ENCODE peak calls at places on chromosomes 13 and 19, in seven cellular contexts. J is breast epithelium, H is body of pancreas, T is uterus, L is suprapubic skin, N is lower leg skin, G is adrenal gland. F is an unnamed sample.

GRCh38 chr13:61500176-61500575 is 84.5 kb upstream of the PCDH20 start:
- DNase-seq in L (no peak), G (no peak), T (no peak), H (no peak), J (no peak), N (no peak), F (no peak)

GRCh38 chr13:28710161-28710560 is 8.6 kb downstream of the SLC46A3 start:
- DNase-seq in H (no peak), L (no peak), J (no peak), T (no peak), N (no peak), G (no peak), F (no peak)

GRCh38 chr19:30237146-30237545 is 135.0 kb upstream of the ZNF536 start:
- DNase-seq in L (no peak), G (no peak), T (no peak), J (no peak), H (no peak), N (no peak), F (no peak)

GRCh38 chr19:33775731-33776487 is 20.8 kb upstream of the KCTD15 start:
- DNase-seq in H (no peak), N (no peak), T (no peak), L (no peak), J (no peak), G (no peak), F (no peak)

GRCh38 chr13:108408670-108409069 is 139.2 kb downstream of the TNFSF13B start:
- DNase-seq in H (no peak), N (no peak), L (no peak), G (no peak), T (no peak), J (no peak), F (no peak)

GRCh38 chr13:72726721-72727416 is 560 bp downstream of the MZT1 start:
- DNase-seq in N (peak), T (no peak), G (peak), J (no peak), L (peak), H (peak), F (peak)

GRCh38 chr13:54092686-54093085 is 1064.1 kb downstream of the OLFM4 start:
- DNase-seq in L (no peak), G (peak), N (no peak), H (no peak), J (no peak), T (no peak), F (peak)

GRCh38 chr13:97030705-97031452 is 36.6 kb upstream of the OXGR1 start:
- DNase-seq in J (no peak), T (no peak), N (no peak), G (no peak), L (no peak), H (no peak), F (no peak)

GRCh38 chr13:110425444-110425780 is 118.3 kb downstream of the COL4A2 start:
- DNase-seq in J (no peak), L (no peak), H (no peak), G (no peak), N (no peak), T (no peak), F (no peak)

GRCh38 chr19:13849991-13850909 is 26.7 kb upstream of the NANOS3 start:
- DNase-seq in N (peak), T (peak), L (no peak), H (peak), G (peak), J (peak), F (peak)

GRCh38 chr19:44050740-44051653 is 839 bp upstream of the ZNF223 start:
- DNase-seq in N (no peak), H (peak), G (no peak), L (no peak), T (no peak), J (no peak), F (no peak)

GRCh38 chr13:100666124-100666523 is 8.5 kb downstream of the TMTC4 start:
- DNase-seq in N (no peak), L (no peak), H (no peak), J (no peak), T (no peak), G (no peak), F (no peak)

GRCh38 chr13:91054902-91055301 is 292.6 kb upstream of the MIR17HG start:
- DNase-seq in N (no peak), L (no peak), T (no peak), J (no peak), G (no peak), H (no peak), F (no peak)

GRCh38 chr19:13839938-13840750 is 36.8 kb upstream of the NANOS3 start:
- DNase-seq in N (no peak), J (peak), H (peak), L (peak), G (peak), T (no peak), F (peak)

GRCh38 chr19:2711175-2711936 is 8.9 kb upstream of the GNG7 start:
- DNase-seq in G (no peak), T (no peak), N (no peak), H (no peak), J (no peak), L (no peak), F (peak)

GRCh38 chr13:112188298-112188610 is 121.3 kb downstream of the SOX1 start:
- DNase-seq in G (no peak), H (no peak), J (no peak), L (peak), T (no peak), N (no peak), F (no peak)

GRCh38 chr13:73835138-73835721 is 299.0 kb downstream of the KLF12 start:
- DNase-seq in T (no peak), J (no peak), L (no peak), N (no peak), H (no peak), G (no peak), F (no peak)

GRCh38 chr13:64332048-64332447 is 2898.1 kb downstream of the PCDH9 start:
- DNase-seq in G (no peak), L (no peak), T (no peak), N (no peak), H (no peak), J (no peak), F (no peak)

GRCh38 chr19:7781157-7781556 is 18.1 kb downstream of the CLEC4M start:
- DNase-seq in N (no peak), T (no peak), G (no peak), H (no peak), L (no peak), J (no peak), F (peak)

GRCh38 chr13:113526466-113527220 is 36.1 kb upstream of the DCUN1D2 start:
- DNase-seq in H (no peak), T (no peak), J (no peak), N (no peak), G (no peak), L (no peak), F (peak)

GRCh38 chr13:33471182-33471581 is 185.6 kb upstream of the STARD13 start:
- DNase-seq in J (no peak), L (no peak), G (no peak), N (no peak), T (no peak), H (no peak), F (no peak)

GRCh38 chr19:351976-352625 is 7.5 kb upstream of the MIER2 start:
- DNase-seq in G (no peak), H (no peak), J (no peak), T (no peak), N (no peak), L (no peak), F (peak)

GRCh38 chr19:35165200-35166058 is 10.9 kb downstream of the FXYD5 start:
- DNase-seq in T (no peak), J (no peak), N (no peak), H (no peak), L (peak), G (no peak), F (no peak)

GRCh38 chr13:34671136-34671535 is 270.9 kb upstream of the NBEA start:
- DNase-seq in J (no peak), N (peak), L (no peak), T (no peak), H (no peak), G (peak), F (no peak)

GRCh38 chr19:12792048-12792852 is 964 bp downstream of the JUNB start:
- DNase-seq in T (peak), H (peak), N (peak), G (peak), L (no peak), J (peak), F (peak)

GRCh38 chr13:76886292-76887061 is at the start of gene KCTD12:
- DNase-seq in J (peak), N (peak), H (peak), T (peak), L (peak), G (peak), F (peak)

GRCh38 chr13:91078093-91078679 is 269.3 kb upstream of the MIR17HG start:
- DNase-seq in J (no peak), H (no peak), N (no peak), T (no peak), L (no peak), G (no peak), F (no peak)

GRCh38 chr19:33221641-33222040 is 4.0 kb downstream of the SLC7A10 start:
- DNase-seq in N (no peak), H (no peak), T (no peak), L (no peak), J (no peak), G (no peak), F (no peak)

GRCh38 chr19:28426902-28427232 is 786.1 kb downstream of the UQCRFS1 start:
- DNase-seq in N (no peak), G (no peak), L (no peak), J (no peak), T (no peak), H (no peak), F (no peak)

GRCh38 chr13:67238861-67239260 is 8.7 kb upstream of the PCDH9 start:
- DNase-seq in J (no peak), L (no peak), H (no peak), G (no peak), N (no peak), T (no peak), F (no peak)

GRCh38 chr13:107883561-107884175 is 331.7 kb downstream of the LIG4 start:
- DNase-seq in L (no peak), J (no peak), G (no peak), N (no peak), H (no peak), T (no peak), F (no peak)

GRCh38 chr13:113586661-113587479 is 2.3 kb downstream of the TFDP1 start:
- DNase-seq in J (no peak), T (peak), N (no peak), H (peak), L (peak), G (no peak), F (peak)

GRCh38 chr19:33519416-33519815 is 2.2 kb downstream of the PEPD start:
- DNase-seq in H (no peak), N (no peak), L (no peak), G (no peak), J (no peak), T (no peak), F (no peak)

GRCh38 chr13:113548171-113548641 is 36.3 kb upstream of the TFDP1 start:
- DNase-seq in H (no peak), J (no peak), G (no peak), N (no peak), T (no peak), L (no peak), F (peak)

GRCh38 chr13:41254902-41255301 is 8.5 kb downstream of the MTRF1 start:
- DNase-seq in G (no peak), L (no peak), H (no peak), N (no peak), J (no peak), T (no peak), F (no peak)

GRCh38 chr13:24071423-24072075 is 89.0 kb upstream of the SPATA13 start:
- DNase-seq in T (no peak), N (no peak), G (no peak), L (no peak), J (no peak), H (no peak), F (no peak)

GRCh38 chr19:18418034-18418724 is 1.0 kb upstream of the SSBP4 start:
- DNase-seq in T (peak), G (no peak), J (no peak), H (peak), L (no peak), N (no peak), F (peak)

GRCh38 chr13:101773062-101773461 is 320.6 kb downstream of the ITGBL1 start:
- DNase-seq in L (no peak), T (no peak), J (no peak), G (no peak), H (no peak), N (no peak), F (no peak)

GRCh38 chr19:16825312-16826168 is 3.7 kb upstream of the SIN3B start:
- DNase-seq in T (peak), G (peak), N (peak), L (peak), H (peak), J (peak), F (no peak)

DNA sequence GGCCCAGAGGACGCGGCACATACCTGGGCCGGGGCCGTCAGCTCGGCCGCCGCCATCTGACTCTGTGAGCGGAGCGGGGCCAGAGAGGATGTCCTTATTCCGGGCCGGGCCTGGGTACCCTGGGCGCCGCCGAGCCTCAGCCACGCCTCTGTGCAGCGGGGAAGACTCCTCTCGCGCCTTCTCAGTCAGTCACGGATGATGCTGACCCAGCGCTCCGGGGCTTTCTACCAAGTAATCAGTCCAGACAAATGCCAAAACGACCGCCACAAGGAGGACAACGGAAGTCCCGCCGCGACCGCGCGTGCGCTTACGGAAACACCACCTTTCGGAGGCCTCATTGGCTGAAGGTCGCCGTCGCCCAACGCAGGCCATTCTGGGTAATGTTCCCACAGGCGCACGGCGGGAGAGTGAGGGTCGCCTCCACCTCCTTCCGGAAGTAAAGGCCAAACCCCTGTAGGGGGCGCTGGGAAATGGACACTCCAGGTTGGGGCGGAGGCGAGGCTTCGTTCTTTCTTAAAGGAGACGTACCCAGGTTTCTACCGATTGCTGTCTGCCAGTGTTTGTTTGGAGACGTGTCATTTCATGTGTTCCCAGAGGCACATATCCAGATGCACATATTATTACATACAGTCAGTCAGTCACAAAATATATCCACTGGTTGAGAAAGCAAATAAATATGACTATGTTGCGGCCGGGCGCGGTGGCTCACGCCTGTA is at the start of gene ZNF256:
- DNase-seq in T (peak), N (peak), L (peak), G (peak), J (peak), H (peak), F (peak)
- TF ChIP-seq POLR2A in T (no peak), N (no peak), L (no peak), G (peak), J (no peak), H (peak), F (no peak)

DNA sequence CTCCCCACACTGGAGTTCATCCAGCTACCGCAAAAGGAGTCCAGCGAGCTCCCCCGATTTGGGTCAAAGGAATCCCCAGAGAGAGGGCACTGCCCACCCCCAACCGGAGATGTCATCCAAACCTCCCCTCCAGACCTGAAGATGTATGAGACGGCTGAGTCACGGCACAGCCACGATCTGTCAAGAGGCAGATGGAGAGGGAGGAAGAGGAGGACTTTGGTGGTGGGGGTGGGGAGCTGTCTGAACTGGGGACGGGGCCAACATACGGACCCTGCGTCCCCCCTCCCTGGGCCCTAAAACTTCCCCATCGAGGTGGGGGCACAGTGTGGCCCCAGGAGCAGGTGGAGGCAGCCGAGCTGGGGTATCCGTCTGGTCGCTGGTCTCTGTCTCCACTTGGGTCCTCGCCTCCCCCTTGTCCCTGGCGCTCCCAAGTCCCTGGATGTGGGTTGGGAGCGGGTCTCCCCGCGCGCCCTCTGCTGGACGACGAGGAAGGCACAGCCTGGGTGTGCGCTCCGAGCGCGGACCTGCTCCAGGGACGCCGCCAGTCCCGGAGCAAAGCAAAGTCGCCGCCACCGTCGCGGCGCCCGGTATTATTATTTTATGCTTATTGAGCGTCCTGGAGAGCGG is 3.8 kb downstream of the PDE4A start:
- DNase-seq in G (peak), N (no peak), J (peak), T (peak), H (peak), L (no peak), F (peak)
- TF ChIP-seq POLR2A in G (no peak), N (no peak), J (no peak), T (no peak), H (no peak), L (no peak), F (no peak)

GRCh38 chr19:48867922-48868195 is 558 bp downstream of the PLEKHA4 start:
- DNase-seq in L (no peak), J (no peak), T (no peak), H (no peak), G (no peak), N (no peak), F (no peak)

GRCh38 chr19:48870048-48870447 is 1.6 kb upstream of the PLEKHA4 start:
- DNase-seq in J (no peak), N (no peak), T (no peak), H (no peak), G (no peak), L (no peak), F (no peak)

GRCh38 chr19:48867119-48867921 is 1.1 kb downstream of the PLEKHA4 start:
- DNase-seq in T (no peak), J (no peak), H (no peak), G (no peak), N (no peak), L (no peak), F (no peak)

GRCh38 chr19:48866692-48867091 is 1.7 kb downstream of the PLEKHA4 start:
- DNase-seq in N (no peak), J (no peak), L (no peak), T (no peak), H (no peak), G (no peak), F (no peak)

GRCh38 chr19:48868196-48868886 is at the start of gene PLEKHA4:
- DNase-seq in T (peak), L (peak), H (peak), J (peak), G (no peak), N (no peak), F (no peak)
- TF ChIP-seq POLR2A in T (peak), L (peak), H (peak), J (no peak), G (peak), N (no peak), F (no peak)

GRCh38 chr13:29953542-29953941 is 103.1 kb upstream of the UBL3 start:
- DNase-seq in T (no peak), H (no peak), J (no peak), L (no peak), G (no peak), N (no peak), F (no peak)

GRCh38 chr13:29952245-29952644 is 101.8 kb upstream of the UBL3 start:
- DNase-seq in G (no peak), H (no peak), N (no peak), J (no peak), T (no peak), L (no peak), F (no peak)

GRCh38 chr13:29955137-29955650 is 104.8 kb upstream of the UBL3 start:
- DNase-seq in J (no peak), L (no peak), T (no peak), G (no peak), H (no peak), N (no peak), F (no peak)

GRCh38 chr13:29956771-29957170 is 106.4 kb upstream of the UBL3 start:
- DNase-seq in L (no peak), H (no peak), N (no peak), T (no peak), J (no peak), G (no peak), F (no peak)

DNA sequence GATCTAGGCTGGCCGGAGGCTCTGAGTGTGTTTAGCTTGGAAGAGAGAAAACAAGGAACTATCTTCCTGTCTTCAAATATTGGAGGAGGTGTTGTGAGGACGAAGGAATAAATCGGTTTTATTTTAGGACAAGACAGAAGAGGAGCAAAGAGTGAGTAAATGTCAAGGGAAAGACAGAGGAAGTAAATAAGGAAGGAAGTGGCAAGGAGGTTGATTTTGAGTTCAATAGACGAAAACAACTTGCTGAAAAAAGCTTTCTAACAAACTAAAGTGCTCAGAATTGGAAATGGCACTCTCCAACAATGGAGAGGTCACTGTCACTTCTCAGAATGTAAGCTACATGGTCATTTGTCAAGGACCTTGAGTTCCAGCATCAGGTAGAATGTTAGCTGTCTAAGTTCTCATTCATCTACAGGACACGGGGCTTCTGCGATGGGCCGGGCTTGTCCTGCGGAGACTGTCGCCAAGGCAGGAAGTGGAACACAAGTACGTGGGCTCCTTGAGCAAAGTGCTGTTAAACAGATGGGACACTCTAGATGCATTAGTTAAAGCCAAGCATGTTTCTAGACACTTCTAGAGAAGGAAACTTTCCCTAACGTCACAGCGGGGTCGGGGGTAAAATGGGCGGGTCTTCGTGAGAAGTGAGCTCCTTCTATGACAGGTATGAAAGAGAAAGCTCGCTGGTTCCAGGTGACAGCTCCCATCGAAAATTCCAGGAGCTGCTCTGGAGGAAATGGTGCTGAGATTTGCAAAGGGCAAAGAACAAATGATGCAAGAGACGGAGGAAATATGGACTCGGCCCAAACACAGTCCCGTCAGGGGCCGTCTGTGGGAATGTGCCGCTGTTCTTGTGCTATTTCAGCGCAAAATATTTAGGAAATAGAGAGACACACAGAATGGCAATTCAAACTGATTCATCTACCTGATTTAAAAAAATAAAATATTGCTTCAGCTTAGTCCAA is 103.9 kb upstream of the UBL3 start:
- DNase-seq in N (no peak), J (no peak), H (no peak), L (no peak), T (no peak), G (no peak), F (no peak)
- TF ChIP-seq POLR2A in N (no peak), J (no peak), H (no peak), L (no peak), T (no peak), G (no peak), F (no peak)

F was measured in spleen.